ENCODE peak calls at places on chromosome 4, in seven cellular contexts. U, Q, C, Y, R, H and L are unnamed samples.

GRCh38 chr4:124079174-124079780 is 633.3 kb downstream of the ANKRD50 start:
- DNase-seq in R (no peak), C (no peak), Y (no peak), Q (no peak), H (no peak), U (no peak), L (no peak)

GRCh38 chr4:186946682-186947294 is 223.1 kb upstream of the FAT1 start:
- DNase-seq in C (no peak), Y (no peak), H (no peak), Q (peak), R (no peak), U (peak), L (no peak)

GRCh38 chr4:168600796-168601583 is 104.1 kb downstream of the PALLD start:
- DNase-seq in Q (no peak), R (no peak), H (no peak), Y (no peak), U (no peak), C (no peak), L (no peak)

GRCh38 chr4:98873059-98873458 is 55.9 kb downstream of the EIF4E start:
- DNase-seq in U (no peak), H (no peak), Y (no peak), Q (no peak), C (no peak), R (no peak), L (no peak)

GRCh38 chr4:16745009-16745408 is 153.4 kb downstream of the LDB2 start:
- DNase-seq in Y (no peak), Q (peak), U (no peak), H (peak), C (no peak), R (no peak), L (no peak)

GRCh38 chr4:36285784-36286480 is 4.5 kb downstream of the DTHD1 start:
- DNase-seq in Y (no peak), H (no peak), U (no peak), Q (no peak), C (no peak), R (no peak), L (no peak)

GRCh38 chr4:11480683-11481082 is 52.0 kb upstream of the HS3ST1 start:
- DNase-seq in R (no peak), Y (no peak), C (no peak), Q (no peak), H (peak), U (no peak), L (peak)

GRCh38 chr4:169253087-169253675 is 17.6 kb downstream of the SH3RF1 start:
- DNase-seq in Y (no peak), C (no peak), R (no peak), Q (no peak), U (no peak), H (no peak), L (no peak)

GRCh38 chr4:156949373-156949814 is 22.2 kb downstream of the PDGFC start:
- DNase-seq in R (no peak), Q (no peak), Y (no peak), U (no peak), H (no peak), C (no peak), L (no peak)

GRCh38 chr4:77952399-77952974 is 89.9 kb downstream of the MRPL1 start:
- DNase-seq in Y (no peak), C (no peak), Q (no peak), R (no peak), H (no peak), U (no peak), L (no peak)

GRCh38 chr4:147772459-147772969 is 40.6 kb downstream of the ARHGAP10 start:
- DNase-seq in Y (no peak), R (no peak), U (no peak), H (no peak), Q (no peak), C (no peak), L (no peak)

GRCh38 chr4:25050370-25051098 is 19.8 kb upstream of the LGI2 start:
- DNase-seq in Y (no peak), H (no peak), U (no peak), R (no peak), Q (no peak), C (no peak), L (no peak)
- H3K27ac ChIP-seq in Y (no peak), H (no peak), U (no peak), R (no peak), Q (no peak), C (no peak), L (no peak)

DNA sequence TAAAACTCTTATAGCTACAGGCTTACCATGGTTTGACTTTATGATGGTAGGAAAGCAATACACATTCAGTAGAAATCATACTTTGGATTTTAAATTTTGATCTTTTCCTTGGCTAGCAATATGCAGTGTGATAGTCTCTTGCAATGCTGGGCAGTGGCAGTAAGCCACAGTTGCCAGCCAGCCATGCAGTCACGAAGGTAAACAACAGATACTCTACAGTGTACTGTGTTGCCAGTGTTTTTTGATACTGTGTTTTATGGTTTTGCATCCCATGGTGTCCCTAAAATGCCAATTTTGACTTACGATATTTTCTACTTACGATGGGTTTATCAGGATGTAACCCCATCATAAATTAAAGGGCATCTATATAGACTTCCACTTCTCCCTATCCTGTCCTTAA is 24.8 kb upstream of the KLF3 start:
- DNase-seq in Q (no peak), Y (no peak), R (no peak), C (no peak), U (no peak), H (no peak), L (no peak)
- H3K27ac ChIP-seq in Q (no peak), Y (no peak), R (no peak), C (no peak), U (no peak), H (no peak), L (no peak)

GRCh38 chr4:173516621-173517612 is 13.1 kb downstream of the HAND2 start:
- DNase-seq in R (no peak), Y (no peak), U (no peak), Q (peak), C (no peak), H (peak), L (no peak)
- H3K27ac ChIP-seq in R (peak), Y (no peak), U (no peak), Q (no peak), C (no peak), H (peak), L (no peak)

GRCh38 chr4:142614621-142615323 is 231.3 kb downstream of the INPP4B start:
- DNase-seq in U (no peak), C (no peak), Y (no peak), H (no peak), Q (no peak), R (no peak), L (no peak)

DNA sequence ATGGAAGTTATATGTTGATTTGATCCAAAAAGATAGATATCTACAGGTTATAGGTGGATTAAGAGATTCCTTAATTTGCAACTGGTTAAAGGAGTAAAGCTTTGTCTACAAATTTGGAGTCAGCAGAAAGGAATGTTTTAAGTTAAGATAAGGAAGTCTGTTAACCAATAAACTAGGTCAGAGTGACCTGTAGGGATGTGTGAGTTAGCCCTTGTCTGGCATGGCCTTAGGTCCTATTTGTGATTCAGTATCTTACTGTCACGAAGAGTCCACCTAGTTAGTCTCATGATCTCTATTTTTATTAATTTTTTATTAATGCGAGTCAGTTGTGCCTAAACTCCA is 230.8 kb downstream of the INPP4B start:
- DNase-seq in H (no peak), C (no peak), Y (no peak), R (no peak), Q (peak), U (no peak), L (no peak)
- H3K27ac ChIP-seq in H (no peak), C (no peak), Y (no peak), R (no peak), Q (no peak), U (no peak), L (no peak)